ENCODE peak calls at places on chromosome 2, in nine cellular contexts. N is mammary epithelial cell; O is Jurkat, Clone E6-1; F is activated effector memory CD4-positive, alpha-beta T cell treated with anti-CD3 and anti-CD28 coated beads, Interleukin-2, amount 50 U/mL, for 16 hours; J is coronary artery; L is GF-D8; D is GM12878; K is brain microvascular endothelial cell; A is AG09319. G is an unnamed sample.
A peak's percentile ranks its signal among the peaks of the same experiment; 100 is the strongest.

GRCh38 chr2:132797551-132797950 is 127.5 kb upstream of the LYPD1 start:
- DNase-seq in L (no peak), O (no peak), J (no peak), A (no peak), K (peak; percentile 86), D (no peak), N (peak; percentile 48), F (no peak), G (no peak)

GRCh38 chr2:45332094-45332493 is 279.0 kb downstream of the SRBD1 start:
- DNase-seq in O (no peak), K (no peak), J (no peak), L (no peak), D (no peak), A (no peak), F (no peak), N (no peak), G (no peak)

GRCh38 chr2:96866149-96866548 is 3.7 kb downstream of the SEMA4C start:
- DNase-seq in L (no peak), J (no peak), O (no peak), A (no peak), F (no peak), D (no peak), N (no peak), K (no peak), G (no peak)

GRCh38 chr2:55992465-55992864 is 68.9 kb upstream of the EFEMP1 start:
- DNase-seq in L (no peak), O (no peak), D (no peak), F (no peak), N (peak; percentile 88), K (peak; percentile 99), J (no peak), A (peak; percentile 96), G (peak; percentile 95)

GRCh38 chr2:238250896-238251295 is 11.1 kb upstream of the HES6 start:
- DNase-seq in N (no peak), L (no peak), F (no peak), J (no peak), A (no peak), D (no peak), K (no peak), O (no peak), G (no peak)

GRCh38 chr2:7539760-7540159 is 622.5 kb downstream of the RNF144A start:
- DNase-seq in L (no peak), F (no peak), K (peak; percentile 95), N (no peak), D (no peak), O (no peak), J (no peak), A (no peak), G (no peak)

GRCh38 chr2:65273344-65273743 is 45.7 kb downstream of the ACTR2 start:
- DNase-seq in O (no peak), N (no peak), A (no peak), D (no peak), F (no peak), L (no peak), K (no peak), J (no peak), G (no peak)

GRCh38 chr2:157593411-157593810 is 35.3 kb downstream of the ACVR1C start:
- DNase-seq in O (no peak), F (no peak), N (no peak), L (no peak), K (no peak), A (no peak), J (no peak), D (no peak), G (no peak)

GRCh38 chr2:196821195-196821594 is 12.0 kb upstream of the C2orf66 start:
- DNase-seq in L (no peak), D (no peak), J (no peak), O (no peak), N (no peak), K (peak; percentile 58), F (no peak), A (no peak), G (peak; percentile 37)

GRCh38 chr2:234437642-234438321 is 59.1 kb downstream of the ARL4C start:
- DNase-seq in A (no peak), N (peak; percentile 82), L (no peak), F (no peak), O (no peak), D (no peak), J (no peak), K (no peak), G (peak; percentile 58)

GRCh38 chr2:45910473-45911060 is 259.1 kb downstream of the PRKCE start:
- DNase-seq in F (no peak), J (no peak), O (no peak), L (no peak), N (peak; percentile 60), A (no peak), K (no peak), D (no peak), G (peak; percentile 77)

GRCh38 chr2:197191948-197192338 is 118.6 kb downstream of the ANKRD44 start:
- DNase-seq in L (no peak), A (no peak), J (no peak), K (no peak), O (no peak), F (peak; percentile 79), D (no peak), N (no peak), G (no peak)

GRCh38 chr2:133252770-133253355 is 315.4 kb downstream of the NCKAP5 start:
- DNase-seq in F (no peak), J (no peak), K (no peak), N (no peak), O (no peak), D (no peak), A (no peak), L (no peak), G (no peak)

GRCh38 chr2:166031054-166031453 is 77.5 kb upstream of the TTC21B start:
- DNase-seq in D (no peak), F (no peak), L (no peak), O (no peak), K (no peak), A (no peak), J (no peak), N (peak; percentile 37), G (peak; percentile 76)

GRCh38 chr2:238106339-238106697 is 6.2 kb downstream of the ESPNL start:
- DNase-seq in L (no peak), A (no peak), F (no peak), D (no peak), K (no peak), J (no peak), N (no peak), O (no peak), G (no peak)

GRCh38 chr2:23419171-23420090 is 34.5 kb downstream of the KLHL29 start:
- DNase-seq in O (no peak), F (no peak), J (peak; percentile 66), A (no peak), N (no peak), L (no peak), D (no peak), K (peak; percentile 27), G (no peak)

GRCh38 chr2:17607379-17607778 is 66.9 kb downstream of the VSNL1 start:
- DNase-seq in O (no peak), F (no peak), A (no peak), L (no peak), K (no peak), J (no peak), N (no peak), D (no peak), G (no peak)

GRCh38 chr2:58540680-58541079 is 299.6 kb upstream of the FANCL start:
- DNase-seq in L (no peak), J (no peak), D (no peak), F (no peak), O (no peak), N (no peak), K (no peak), A (no peak), G (no peak)

GRCh38 chr2:134919360-134920210 is 963 bp downstream of the CCNT2 start:
- DNase-seq in K (peak; percentile 13), J (no peak), F (peak; percentile 83), L (no peak), N (peak; percentile 28), D (no peak), O (peak; percentile 38), A (no peak), G (peak; percentile 40)

G was measured in epithelial cell of esophagus.